ENCODE peak calls at places on chromosomes 5 and 9, in six cellular contexts. E is fibroblast of pulmonary artery; B is EL; K is HT1080; V is stimulated activated CD8-positive, alpha-beta memory T cell treated with anti-CD3 and anti-CD28 coated beads, Interleukin-7, amount 100 ng/mL, for 48 hours; S is GM23248. P is an unnamed sample.

GRCh38 chr5:146744358-146744757 is 134.2 kb downstream of the PPP2R2B start:
- DNase-seq in V (no peak), K (peak), S (peak), B (peak), E (peak), P (peak)

GRCh38 chr9:116042321-116042720 is 111.3 kb upstream of the PAPPA start:
- DNase-seq in E (peak), S (no peak), B (no peak), K (no peak), V (no peak), P (no peak)

GRCh38 chr5:152595327-152595890 is 190.3 kb upstream of the NMUR2 start:
- DNase-seq in V (no peak), B (no peak), S (no peak), E (no peak), K (no peak), P (no peak)

GRCh38 chr9:27569406-27569805 is 3.9 kb downstream of the C9orf72 start:
- DNase-seq in B (no peak), K (no peak), E (no peak), V (no peak), S (no peak), P (no peak)

GRCh38 chr9:77957652-77958051 is 74.0 kb downstream of the GNAQ start:
- DNase-seq in E (no peak), V (no peak), B (no peak), S (no peak), K (no peak), P (no peak)

GRCh38 chr5:72943307-72943706 is 12.5 kb upstream of the FCHO2 start:
- DNase-seq in E (no peak), V (no peak), B (no peak), S (no peak), K (no peak), P (no peak)

GRCh38 chr5:142024771-142025304 is 12.0 kb upstream of the GNPDA1 start:
- DNase-seq in E (peak), S (peak), B (peak), V (peak), K (peak), P (peak)

GRCh38 chr5:60883229-60883628 is 39.2 kb upstream of the ELOVL7 start:
- DNase-seq in B (peak), E (peak), K (peak), S (peak), V (no peak), P (peak)

GRCh38 chr5:76601470-76601869 is 21.7 kb downstream of the F2RL2 start:
- DNase-seq in S (peak), V (no peak), B (peak), K (peak), E (peak), P (peak)

GRCh38 chr9:69346596-69347390 is 21.8 kb downstream of the ENTREP1 start:
- DNase-seq in K (peak), V (no peak), B (peak), S (no peak), E (peak), P (no peak)

GRCh38 chr5:179334017-179334765 is 11.1 kb downstream of the ADAMTS2 start:
- DNase-seq in E (no peak), V (no peak), S (no peak), K (no peak), B (no peak), P (no peak)

GRCh38 chr9:113454914-113455761 is 8.4 kb upstream of the RGS3 start:
- DNase-seq in E (peak), S (peak), K (peak), V (no peak), B (peak), P (peak)

GRCh38 chr5:150376799-150377771 is 19.6 kb downstream of the TCOF1 start:
- DNase-seq in K (peak), B (peak), E (no peak), S (peak), V (no peak), P (peak)

GRCh38 chr9:82606761-82607382 is 456.1 kb downstream of the RASEF start:
- DNase-seq in K (peak), S (peak), V (no peak), B (peak), E (peak), P (peak)

GRCh38 chr5:61333351-61334223 is 1.5 kb downstream of the ZSWIM6 start:
- DNase-seq in B (peak), K (peak), S (peak), V (no peak), E (peak), P (peak)

GRCh38 chr5:173963107-173963506 is 25.9 kb upstream of the C5orf47 start:
- DNase-seq in K (peak), E (peak), V (no peak), S (peak), B (peak), P (peak)

GRCh38 chr5:167513383-167513782 is 778.1 kb upstream of the WWC1 start:
- DNase-seq in B (no peak), E (no peak), K (no peak), V (no peak), S (no peak), P (no peak)

GRCh38 chr9:93288891-93289883 is 105.2 kb downstream of the WNK2 start:
- DNase-seq in B (peak), S (peak), V (no peak), K (peak), E (peak), P (no peak)

GRCh38 chr9:136529516-136530471 is 16.1 kb downstream of the NOTCH1 start:
- DNase-seq in V (no peak), E (peak), S (no peak), B (no peak), K (no peak), P (no peak)

GRCh38 chr5:40184-40583 is 51.8 kb upstream of the PLEKHG4B start:
- DNase-seq in B (no peak), S (no peak), E (no peak), K (no peak), V (no peak), P (no peak)

GRCh38 chr5:111641533-111642230 is 115.3 kb downstream of the NREP start:
- DNase-seq in E (peak), K (peak), S (peak), B (peak), V (no peak), P (peak)

GRCh38 chr9:27436234-27436633 is 87.9 kb upstream of the IFNK start:
- DNase-seq in E (no peak), S (no peak), K (no peak), V (no peak), B (peak), P (peak)

GRCh38 chr5:132470596-132470995 is 20.0 kb downstream of the IRF1 start:
- DNase-seq in B (no peak), E (no peak), S (no peak), V (no peak), K (no peak), P (no peak)

GRCh38 chr5:135032613-135033025 is 1.4 kb downstream of the PITX1 start:
- DNase-seq in K (no peak), B (no peak), S (peak), V (no peak), E (no peak), P (no peak)

GRCh38 chr5:51385214-51385613 is 2.0 kb downstream of the ISL1 start:
- DNase-seq in K (no peak), B (no peak), E (no peak), V (no peak), S (no peak), P (no peak)